ENCODE peak calls at places on chromosomes 3 and 15, in six cellular contexts. S is astrocyte of the spinal cord, N is HTR-8/SVneo, H is foreskin keratinocyte, U is nephron progenitor cell, W is heart left ventricle. R is an unnamed sample.
A peak's percentile ranks its signal among the peaks of the same experiment; 100 is the strongest.

GRCh38 chr3:57910988-57911387 is 97.2 kb upstream of the FLNB start:
- DNase-seq in W (no peak), N (peak; percentile 29), H (no peak), S (no peak), U (no peak), R (no peak)

GRCh38 chr15:41734079-41734478 is 40.2 kb upstream of the MAPKBP1 start:
- DNase-seq in U (no peak), H (no peak), N (no peak), W (no peak), S (no peak), R (no peak)

GRCh38 chr3:112650472-112650871 is 9.5 kb upstream of the CCDC80 start:
- DNase-seq in N (no peak), W (no peak), U (no peak), S (peak; percentile 55), H (no peak), R (no peak)

GRCh38 chr3:66053009-66053782 is 14.5 kb upstream of the MAGI1 start:
- DNase-seq in H (no peak), W (peak; percentile 26), U (no peak), S (no peak), N (no peak), R (no peak)

GRCh38 chr3:61960976-61961375 is 399.6 kb downstream of the PTPRG start:
- DNase-seq in W (no peak), N (no peak), S (no peak), U (no peak), H (no peak), R (no peak)

GRCh38 chr3:127135241-127136023 is 57.5 kb upstream of the PRR23E start:
- DNase-seq in S (peak; percentile 11), N (no peak), U (peak; percentile 55), H (no peak), W (peak; percentile 47), R (peak; percentile 25)

GRCh38 chr3:11465744-11466611 is 177.7 kb downstream of the VGLL4 start:
- DNase-seq in H (no peak), W (peak; percentile 67), U (no peak), N (no peak), S (peak; percentile 83), R (peak; percentile 82)

GRCh38 chr15:95687056-95687455 is 643.4 kb upstream of the NR2F2 start:
- DNase-seq in H (no peak), S (no peak), N (no peak), W (no peak), U (no peak), R (no peak)

GRCh38 chr3:71026634-71027578 is 556.6 kb downstream of the FOXP1 start:
- DNase-seq in U (no peak), H (no peak), S (peak; percentile 32), W (no peak), N (no peak), R (no peak)

GRCh38 chr3:87798567-87798947 is 260.2 kb downstream of the CGGBP1 start:
- DNase-seq in N (no peak), H (no peak), U (no peak), W (no peak), S (no peak), R (no peak)

GRCh38 chr15:22226034-22226790 is 145.9 kb downstream of the OR4M2 start:
- DNase-seq in N (no peak), S (no peak), W (no peak), H (no peak), U (no peak), R (no peak)

GRCh38 chr15:47514251-47514652 is 203.1 kb upstream of the SEMA6D start:
- DNase-seq in H (peak; percentile 83), N (peak; percentile 36), U (no peak), S (peak; percentile 84), W (no peak), R (peak; percentile 65)

GRCh38 chr3:44682182-44682896 is 30.1 kb upstream of the ZNF502 start:
- DNase-seq in N (no peak), W (no peak), S (peak; percentile 44), H (no peak), U (no peak), R (peak; percentile 60)

GRCh38 chr15:85545757-85546156 is 165.4 kb downstream of the AKAP13 start:
- DNase-seq in S (no peak), U (no peak), N (no peak), W (no peak), H (no peak), R (no peak)

GRCh38 chr15:80934761-80935221 is 54.8 kb downstream of the MESD start:
- DNase-seq in W (no peak), S (peak; percentile 39), H (no peak), N (peak; percentile 42), U (peak; percentile 10), R (peak; percentile 24)

GRCh38 chr3:175224051-175224450 is 364.9 kb downstream of the NAALADL2 start:
- DNase-seq in S (no peak), N (no peak), H (no peak), W (peak; percentile 57), U (no peak), R (no peak)

GRCh38 chr3:101070260-101071121 is 77.3 kb upstream of the ABI3BP start:
- DNase-seq in H (peak; percentile 18), N (peak; percentile 22), W (peak; percentile 41), S (peak; percentile 2), U (peak; percentile 53), R (no peak)

GRCh38 chr3:154105218-154105975 is 15.8 kb upstream of the ARHGEF26 start:
- DNase-seq in U (no peak), W (no peak), S (no peak), H (no peak), N (no peak), R (no peak)

GRCh38 chr3:31851278-31851677 is 129.8 kb downstream of the OSBPL10 start:
- DNase-seq in U (no peak), S (no peak), W (no peak), H (no peak), N (no peak), R (no peak)

GRCh38 chr15:33671456-33671855 is 296.8 kb upstream of the CHRM5 start:
- DNase-seq in H (no peak), N (no peak), U (no peak), S (no peak), W (no peak), R (no peak)

GRCh38 chr3:120908030-120908802 is at the start of gene STXBP5L:
- DNase-seq in N (peak; percentile 50), H (peak; percentile 21), U (peak; percentile 98), W (peak; percentile 40), S (peak; percentile 78), R (peak; percentile 66)

GRCh38 chr3:3792391-3792790 is 6.8 kb upstream of the LRRN1 start:
- DNase-seq in N (no peak), U (no peak), S (no peak), H (no peak), W (no peak), R (no peak)

GRCh38 chr15:84715442-84716035 is 400 bp downstream of the SEC11A start:
- DNase-seq in U (peak; percentile 35), W (peak; percentile 35), H (peak; percentile 32), S (peak; percentile 43), N (no peak), R (no peak)

GRCh38 chr3:15206662-15207576 is 873 bp downstream of the CAPN7 start:
- DNase-seq in H (peak; percentile 44), S (peak; percentile 46), U (peak; percentile 19), N (no peak), W (peak; percentile 22), R (no peak)

R was measured in AG08395.